ENCODE peak calls at places on chromosome 4, in four cellular contexts. One of them, this sample, is unnamed.

GRCh38 chr4:11420327-11420726 is 8.4 kb downstream of the HS3ST1 start:
- DNase-seq in stomach: no peak
- DNase-seq in K562: no peak
- DNase-seq in adrenal gland: no peak
- DNase-seq in this sample: no peak

GRCh38 chr4:172169871-172170270 is 356.7 kb downstream of the GALNTL6 start:
- DNase-seq in stomach: no peak
- DNase-seq in K562: no peak
- DNase-seq in adrenal gland: no peak
- DNase-seq in this sample: no peak

GRCh38 chr4:98524271-98524670 is 134.1 kb downstream of the TSPAN5 start:
- DNase-seq in stomach: no peak
- DNase-seq in K562: no peak
- DNase-seq in adrenal gland: no peak
- DNase-seq in this sample: no peak

GRCh38 chr4:3721627-3722026 is 44.6 kb upstream of the ADRA2C start:
- DNase-seq in stomach: no peak
- DNase-seq in K562: no peak
- DNase-seq in adrenal gland: no peak
- DNase-seq in this sample: no peak

GRCh38 chr4:118749347-118749988 is 64.3 kb downstream of the METTL14 start:
- DNase-seq in stomach: no peak
- DNase-seq in K562: no peak
- DNase-seq in adrenal gland: peak
- DNase-seq in this sample: no peak

GRCh38 chr4:151882072-151882803 is 121.4 kb upstream of the GATB start:
- DNase-seq in stomach: no peak
- DNase-seq in K562: no peak
- DNase-seq in adrenal gland: no peak
- DNase-seq in this sample: no peak

GRCh38 chr4:41656572-41657301 is 91.8 kb downstream of the PHOX2B start:
- DNase-seq in stomach: peak
- DNase-seq in K562: no peak
- DNase-seq in adrenal gland: no peak
- DNase-seq in this sample: no peak

GRCh38 chr4:79757580-79757979 is 315.4 kb downstream of the ANTXR2 start:
- DNase-seq in stomach: no peak
- DNase-seq in K562: no peak
- DNase-seq in adrenal gland: no peak
- DNase-seq in this sample: no peak

GRCh38 chr4:158133551-158133950 is 39.3 kb downstream of the GASK1B start:
- DNase-seq in stomach: no peak
- DNase-seq in K562: no peak
- DNase-seq in adrenal gland: no peak
- DNase-seq in this sample: no peak

GRCh38 chr4:8283631-8284121 is 14.1 kb downstream of the HTRA3 start:
- DNase-seq in stomach: no peak
- DNase-seq in K562: peak
- DNase-seq in adrenal gland: no peak
- DNase-seq in this sample: no peak

GRCh38 chr4:165945991-165946390 is 73.0 kb downstream of the TLL1 start:
- DNase-seq in stomach: no peak
- DNase-seq in K562: no peak
- DNase-seq in adrenal gland: no peak
- DNase-seq in this sample: no peak

GRCh38 chr4:94570558-94570957 is 118.8 kb downstream of the PDLIM5 start:
- DNase-seq in stomach: no peak
- DNase-seq in K562: no peak
- DNase-seq in adrenal gland: no peak
- DNase-seq in this sample: no peak

GRCh38 chr4:30721353-30722091 is 1.4 kb downstream of the PCDH7 start:
- DNase-seq in stomach: peak
- DNase-seq in K562: no peak
- DNase-seq in adrenal gland: no peak
- DNase-seq in this sample: no peak

GRCh38 chr4:30722916-30723270 is 2.7 kb downstream of the PCDH7 start:
- DNase-seq in stomach: no peak
- DNase-seq in K562: no peak
- DNase-seq in adrenal gland: no peak
- DNase-seq in this sample: no peak

GRCh38 chr4:30724217-30724616 is 4.0 kb downstream of the PCDH7 start:
- DNase-seq in stomach: no peak
- DNase-seq in K562: no peak
- DNase-seq in adrenal gland: no peak
- DNase-seq in this sample: no peak

GRCh38 chr4:30720656-30721352 is 635 bp downstream of the PCDH7 start:
- DNase-seq in stomach: no peak
- DNase-seq in K562: no peak
- DNase-seq in adrenal gland: no peak
- DNase-seq in this sample: no peak

GRCh38 chr4:30722092-30722915 is 2.1 kb downstream of the PCDH7 start:
- DNase-seq in stomach: no peak
- DNase-seq in K562: no peak
- DNase-seq in adrenal gland: no peak
- DNase-seq in this sample: no peak
- TF ChIP-seq POLR2A in stomach: no peak
- TF ChIP-seq POLR2A in K562: no peak
- TF ChIP-seq POLR2A in adrenal gland: no peak
- TF ChIP-seq POLR2A in this sample: no peak

GRCh38 chr4:44232262-44232661 is 216.3 kb downstream of the KCTD8 start:
- DNase-seq in stomach: no peak
- DNase-seq in K562: no peak
- DNase-seq in adrenal gland: no peak
- DNase-seq in this sample: no peak
- TF ChIP-seq POLR2A in stomach: no peak
- TF ChIP-seq POLR2A in K562: no peak
- TF ChIP-seq POLR2A in adrenal gland: no peak
- TF ChIP-seq POLR2A in this sample: no peak

GRCh38 chr4:64192731-64193412 is 216.4 kb downstream of the TECRL start:
- DNase-seq in stomach: no peak
- DNase-seq in K562: no peak
- DNase-seq in adrenal gland: no peak
- DNase-seq in this sample: no peak
- TF ChIP-seq POLR2A in stomach: no peak
- TF ChIP-seq POLR2A in K562: no peak
- TF ChIP-seq POLR2A in adrenal gland: no peak
- TF ChIP-seq POLR2A in this sample: no peak

DNA sequence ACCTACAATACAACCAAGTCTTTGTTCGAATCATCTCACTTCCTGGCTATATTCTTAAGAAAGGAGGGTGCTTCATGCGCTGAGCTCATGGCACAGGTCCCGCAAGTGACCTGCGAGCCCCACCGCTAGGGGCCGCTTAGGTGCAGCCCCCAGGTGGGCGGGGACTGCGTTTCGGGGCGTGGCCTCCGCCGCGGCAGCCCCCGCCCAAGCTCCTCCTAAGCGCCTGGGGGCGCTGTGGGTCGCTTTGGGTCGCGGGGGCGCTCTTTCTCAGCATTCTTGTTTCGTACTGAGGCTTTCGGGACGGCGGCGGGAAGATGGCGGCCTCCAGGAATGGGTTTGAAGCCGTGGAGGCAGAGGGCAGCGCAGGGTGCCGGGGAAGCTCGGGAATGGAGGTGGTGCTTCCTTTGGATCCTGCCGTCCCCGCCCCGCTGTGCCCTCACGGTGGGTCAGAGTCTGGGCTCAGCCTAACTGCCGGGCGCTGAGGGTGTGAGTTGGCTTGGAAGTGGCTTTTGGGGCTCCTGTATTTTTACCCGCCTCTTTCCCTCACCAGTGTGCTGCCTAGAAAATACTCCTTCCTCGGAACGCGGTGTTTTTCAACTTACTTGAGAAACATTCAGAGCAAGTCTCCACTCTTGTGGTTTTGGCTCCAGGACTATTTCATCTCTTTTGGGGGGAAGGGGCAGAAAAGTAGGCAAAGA is at the start of gene ZCCHC4:
- DNase-seq in stomach: peak
- DNase-seq in K562: peak
- DNase-seq in adrenal gland: peak
- DNase-seq in this sample: peak
- TF ChIP-seq POLR2A in stomach: no peak
- TF ChIP-seq POLR2A in K562: peak
- TF ChIP-seq POLR2A in adrenal gland: no peak
- TF ChIP-seq POLR2A in this sample: no peak

GRCh38 chr4:169921237-169921636 is 105.0 kb downstream of the MFAP3L start:
- DNase-seq in stomach: no peak
- DNase-seq in K562: no peak
- DNase-seq in adrenal gland: no peak
- DNase-seq in this sample: no peak

GRCh38 chr4:169912996-169913395 is 113.2 kb downstream of the MFAP3L start:
- DNase-seq in stomach: no peak
- DNase-seq in K562: no peak
- DNase-seq in adrenal gland: no peak
- DNase-seq in this sample: no peak

GRCh38 chr4:169909897-169910296 is 116.3 kb downstream of the MFAP3L start:
- DNase-seq in stomach: no peak
- DNase-seq in K562: no peak
- DNase-seq in adrenal gland: no peak
- DNase-seq in this sample: no peak

GRCh38 chr4:169914871-169915270 is 111.3 kb downstream of the MFAP3L start:
- DNase-seq in stomach: no peak
- DNase-seq in K562: no peak
- DNase-seq in adrenal gland: no peak
- DNase-seq in this sample: no peak

GRCh38 chr4:169915545-169915944 is 110.7 kb downstream of the MFAP3L start:
- DNase-seq in stomach: no peak
- DNase-seq in K562: no peak
- DNase-seq in adrenal gland: no peak
- DNase-seq in this sample: no peak
- TF ChIP-seq POLR2A in stomach: no peak
- TF ChIP-seq POLR2A in K562: no peak
- TF ChIP-seq POLR2A in adrenal gland: no peak
- TF ChIP-seq POLR2A in this sample: no peak

GRCh38 chr4:6326312-6327060 is 56.8 kb downstream of the WFS1 start:
- DNase-seq in stomach: no peak
- DNase-seq in K562: no peak
- DNase-seq in adrenal gland: no peak
- DNase-seq in this sample: no peak

GRCh38 chr4:6324999-6325790 is 55.5 kb downstream of the WFS1 start:
- DNase-seq in stomach: peak
- DNase-seq in K562: no peak
- DNase-seq in adrenal gland: no peak
- DNase-seq in this sample: no peak

GRCh38 chr4:6328526-6328925 is 58.9 kb downstream of the WFS1 start:
- DNase-seq in stomach: no peak
- DNase-seq in K562: no peak
- DNase-seq in adrenal gland: no peak
- DNase-seq in this sample: no peak

GRCh38 chr4:6325791-6326290 is 56.2 kb downstream of the WFS1 start:
- DNase-seq in stomach: no peak
- DNase-seq in K562: no peak
- DNase-seq in adrenal gland: no peak
- DNase-seq in this sample: no peak

GRCh38 chr4:6327220-6327917 is 57.7 kb downstream of the WFS1 start:
- DNase-seq in stomach: peak
- DNase-seq in K562: peak
- DNase-seq in adrenal gland: peak
- DNase-seq in this sample: peak
- TF ChIP-seq POLR2A in stomach: no peak
- TF ChIP-seq POLR2A in K562: no peak
- TF ChIP-seq POLR2A in adrenal gland: no peak
- TF ChIP-seq POLR2A in this sample: no peak

GRCh38 chr4:40233227-40233626 is 36.4 kb downstream of the RHOH start:
- DNase-seq in stomach: no peak
- DNase-seq in K562: no peak
- DNase-seq in adrenal gland: no peak
- DNase-seq in this sample: no peak
- TF ChIP-seq POLR2A in stomach: no peak
- TF ChIP-seq POLR2A in K562: no peak
- TF ChIP-seq POLR2A in adrenal gland: no peak
- TF ChIP-seq POLR2A in this sample: no peak

DNA sequence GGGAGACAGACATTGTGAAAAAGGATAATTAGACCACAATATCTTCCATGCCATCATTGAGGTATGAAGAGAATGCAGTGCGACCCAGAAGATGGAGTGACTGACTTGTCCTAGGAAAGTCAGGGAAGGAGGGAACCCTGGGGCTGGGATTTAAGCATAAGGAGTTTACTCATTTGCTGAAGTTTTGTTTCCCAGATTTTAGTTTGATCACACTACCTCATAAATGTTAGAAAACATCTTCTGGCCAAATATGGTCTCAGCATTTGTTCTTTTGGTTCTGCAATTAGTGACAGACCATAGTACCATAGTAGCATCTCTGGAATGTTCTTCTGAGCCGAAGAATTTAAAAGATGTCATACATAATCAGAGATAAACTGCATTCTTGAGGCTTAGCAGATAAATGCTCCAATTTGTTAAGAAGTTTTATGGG is 96.5 kb upstream of the PGRMC2 start:
- DNase-seq in stomach: no peak
- DNase-seq in K562: no peak
- DNase-seq in adrenal gland: no peak
- DNase-seq in this sample: no peak
- TF ChIP-seq POLR2A in stomach: no peak
- TF ChIP-seq POLR2A in K562: no peak
- TF ChIP-seq POLR2A in adrenal gland: no peak
- TF ChIP-seq POLR2A in this sample: no peak